ENCODE peak calls at places on chromosomes 4 and X, in six cellular contexts. Y is activated CD4-positive, CD25-positive, alpha-beta regulatory T cell; E is pancreas; L is left kidney; C is NCI-H1694; X is stimulated activated CD8-positive, alpha-beta memory T cell treated with anti-CD3 and anti-CD28 coated beads, Interleukin-7, amount 100 ng/mL, for 1 hour. G is an unnamed sample.

GRCh38 chr4:75511841-75512240 is 2.4 kb downstream of the RCHY1 start:
- DNase-seq in Y (no peak), E (no peak), C (no peak), X (no peak), L (no peak), G (no peak)

GRCh38 chrX:41655631-41656030 is 33.1 kb upstream of the GPR34 start:
- DNase-seq in C (no peak), Y (no peak), L (no peak), E (no peak), X (no peak), G (no peak)

GRCh38 chr4:7898385-7898784 is 41.3 kb downstream of the AFAP1 start:
- DNase-seq in C (no peak), Y (no peak), X (no peak), E (no peak), L (no peak), G (no peak)

GRCh38 chrX:118694628-118695027 is 32.8 kb upstream of the IL13RA1 start:
- DNase-seq in X (no peak), E (no peak), L (no peak), Y (no peak), C (no peak), G (no peak)

GRCh38 chr4:107930821-107931774 is at the start of gene CYP2U1:
- DNase-seq in E (peak), L (peak), X (peak), C (no peak), Y (peak), G (peak)

GRCh38 chrX:119303137-119303536 is 67.1 kb downstream of the PGRMC1 start:
- DNase-seq in E (no peak), L (no peak), X (no peak), Y (no peak), C (no peak), G (no peak)

GRCh38 chr4:19748911-19749473 is 502.7 kb upstream of the SLIT2 start:
- DNase-seq in X (no peak), E (no peak), Y (no peak), C (no peak), L (peak), G (no peak)

GRCh38 chrX:17550011-17550410 is 175.0 kb downstream of the NHS start:
- DNase-seq in X (no peak), Y (no peak), C (no peak), L (no peak), E (no peak), G (no peak)

GRCh38 chr4:67593741-67594175 is 35.2 kb downstream of the STAP1 start:
- DNase-seq in C (no peak), L (no peak), X (no peak), Y (no peak), E (no peak), G (no peak)

GRCh38 chr4:171985129-171985528 is 171.9 kb downstream of the GALNTL6 start:
- DNase-seq in L (no peak), C (no peak), E (no peak), Y (no peak), X (no peak), G (peak)

GRCh38 chr4:76532810-76533209 is 97.8 kb downstream of the SHROOM3 start:
- DNase-seq in C (no peak), E (no peak), Y (no peak), X (no peak), L (no peak), G (no peak)